ENCODE peak calls at places on chromosomes 12 and 14, in five cellular contexts. One of them, this sample, is unnamed.

GRCh38 chr12:11863988-11864387 is 206.8 kb upstream of the BCL2L14 start:
- DNase-seq in HFFc6: no peak
- DNase-seq in MCF 10A: no peak
- DNase-seq in IMR-90: no peak
- DNase-seq in NCI-H146: no peak
- DNase-seq in this sample: no peak

GRCh38 chr14:22225526-22226133 is 363.4 kb downstream of the DAD1 start:
- DNase-seq in HFFc6: peak
- DNase-seq in MCF 10A: no peak
- DNase-seq in IMR-90: peak
- DNase-seq in NCI-H146: no peak
- DNase-seq in this sample: no peak

GRCh38 chr14:88013750-88014349 is 8.9 kb downstream of the GPR65 start:
- DNase-seq in HFFc6: peak
- DNase-seq in MCF 10A: peak
- DNase-seq in IMR-90: peak
- DNase-seq in NCI-H146: peak
- DNase-seq in this sample: peak

GRCh38 chr14:45249847-45250575 is 3.0 kb downstream of the MIS18BP1 start:
- DNase-seq in HFFc6: peak
- DNase-seq in MCF 10A: peak
- DNase-seq in IMR-90: peak
- DNase-seq in NCI-H146: no peak
- DNase-seq in this sample: no peak

GRCh38 chr12:9673404-9674225 is 4.1 kb downstream of the CLEC2D start:
- DNase-seq in HFFc6: peak
- DNase-seq in MCF 10A: peak
- DNase-seq in IMR-90: peak
- DNase-seq in NCI-H146: no peak
- DNase-seq in this sample: peak

GRCh38 chr14:45658917-45659299 is 405.9 kb upstream of the MIS18BP1 start:
- DNase-seq in HFFc6: no peak
- DNase-seq in MCF 10A: no peak
- DNase-seq in IMR-90: no peak
- DNase-seq in NCI-H146: no peak
- DNase-seq in this sample: no peak

GRCh38 chr14:24437020-24437735 is 5.4 kb downstream of the SDR39U1 start:
- DNase-seq in HFFc6: no peak
- DNase-seq in MCF 10A: no peak
- DNase-seq in IMR-90: no peak
- DNase-seq in NCI-H146: no peak
- DNase-seq in this sample: no peak

GRCh38 chr14:100237735-100238418 is 1.1 kb upstream of the YY1 start:
- DNase-seq in HFFc6: peak
- DNase-seq in MCF 10A: peak
- DNase-seq in IMR-90: peak
- DNase-seq in NCI-H146: peak
- DNase-seq in this sample: peak

GRCh38 chr12:48857278-48857994 is 5.5 kb upstream of the DDX23 start:
- DNase-seq in HFFc6: no peak
- DNase-seq in MCF 10A: no peak
- DNase-seq in IMR-90: no peak
- DNase-seq in NCI-H146: no peak
- DNase-seq in this sample: no peak

GRCh38 chr14:20327005-20327869 is 5.8 kb downstream of the CCNB1IP1 start:
- DNase-seq in HFFc6: peak
- DNase-seq in MCF 10A: peak
- DNase-seq in IMR-90: peak
- DNase-seq in NCI-H146: peak
- DNase-seq in this sample: no peak

This sample was measured in islet precursor cell.